ENCODE peak calls at places on chromosomes 7 and 10, in nine cellular contexts. R is fibroblast of mammary gland, F is NB4, I is cardiac muscle cell, T is WTC11, B is lower lobe of right lung, C is prostate gland, S is psoas muscle, M is cardiac fibroblast. N is an unnamed sample.

GRCh38 chr7:151503902-151504714 is 15.6 kb downstream of the RHEB start:
- DNase-seq in R (peak; percentile 95), F (peak; percentile 89), I (peak; percentile 93), T (no peak), B (no peak), C (peak; percentile 27), S (peak; percentile 32), M (peak; percentile 93), N (no peak)

GRCh38 chr10:59880976-59881510 is 25.3 kb downstream of the CCDC6 start:
- DNase-seq in R (no peak), F (no peak), I (no peak), T (no peak), B (no peak), C (no peak), S (no peak), M (no peak), N (no peak)

GRCh38 chr7:131052285-131052942 is 275.3 kb upstream of the MKLN1 start:
- DNase-seq in R (no peak), F (peak; percentile 45), I (no peak), T (no peak), B (no peak), C (no peak), S (no peak), M (no peak), N (no peak)

GRCh38 chr10:131804551-131805295 is 96.1 kb upstream of the PPP2R2D start:
- DNase-seq in R (no peak), F (no peak), I (no peak), T (no peak), B (no peak), C (no peak), S (no peak), M (no peak), N (no peak)

GRCh38 chr10:133357293-133358151 is at the start of gene FUOM:
- DNase-seq in R (peak; percentile 34), F (peak; percentile 93), I (peak; percentile 68), T (peak; percentile 82), B (peak; percentile 87), C (no peak), S (peak; percentile 68), M (no peak), N (peak; percentile 77)

GRCh38 chr7:108313086-108313485 is 143.2 kb downstream of the NRCAM start:
- DNase-seq in R (no peak), F (no peak), I (no peak), T (no peak), B (no peak), C (no peak), S (no peak), M (no peak), N (no peak)

GRCh38 chr10:119131512-119132240 is 27.8 kb downstream of the DENND10 start:
- DNase-seq in R (peak; percentile 45), F (peak; percentile 96), I (peak; percentile 76), T (no peak), B (no peak), C (no peak), S (no peak), M (peak; percentile 69), N (no peak)

GRCh38 chr10:25547391-25547790 is 372.6 kb downstream of the GPR158 start:
- DNase-seq in R (no peak), F (no peak), I (peak; percentile 75), T (no peak), B (no peak), C (no peak), S (no peak), M (peak; percentile 53), N (no peak)

GRCh38 chr7:118104812-118105441 is 79.0 kb upstream of the LSM8 start:
- DNase-seq in R (peak; percentile 45), F (peak; percentile 50), I (peak; percentile 14), T (no peak), B (no peak), C (no peak), S (no peak), M (peak; percentile 31), N (no peak)

GRCh38 chr10:14843327-14843988 is 5.4 kb downstream of the HSPA14 start:
- DNase-seq in R (no peak), F (no peak), I (no peak), T (no peak), B (no peak), C (no peak), S (no peak), M (no peak), N (no peak)

GRCh38 chr10:102802920-102803534 is 34.2 kb downstream of the CYP17A1 start:
- DNase-seq in R (peak; percentile 98), F (no peak), I (peak; percentile 89), T (peak; percentile 38), B (no peak), C (no peak), S (peak; percentile 49), M (peak; percentile 99), N (no peak)
- TF ChIP-seq CTCF in R (no peak), F (no peak), I (no peak), T (no peak), B (no peak), C (no peak), S (no peak), M (no peak), N (no peak)

DNA sequence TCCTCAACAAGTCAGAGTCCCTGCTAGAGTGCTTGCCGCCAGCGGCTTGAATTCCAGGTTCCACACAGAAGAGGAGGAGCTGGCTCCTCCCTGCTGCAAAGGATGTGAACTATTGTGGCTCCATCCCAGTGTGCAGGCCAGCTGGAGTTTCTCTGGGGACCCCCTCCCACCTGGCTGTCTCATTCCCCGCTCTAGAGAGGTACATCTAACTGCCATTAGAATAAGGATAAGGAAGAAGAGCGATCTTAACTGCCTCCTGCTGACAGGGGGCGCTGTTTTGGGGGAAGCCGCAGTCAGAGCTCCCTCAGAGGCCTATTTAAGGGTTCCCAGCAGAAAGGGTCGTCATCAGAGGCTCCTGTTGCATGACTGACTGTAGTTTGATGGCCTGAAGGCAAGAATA is 40.8 kb upstream of the HECW1 start:
- DNase-seq in R (peak; percentile 11), F (peak; percentile 48), I (peak; percentile 21), T (peak; percentile 88), B (no peak), C (no peak), S (no peak), M (peak; percentile 19), N (peak; percentile 49)
- TF ChIP-seq CTCF in R (peak; percentile 42), F (peak; percentile 73), I (peak; percentile 45), T (peak; percentile 85), B (peak; percentile 11), C (no peak), S (no peak), M (peak; percentile 45), N (peak; percentile 56)

GRCh38 chr7:77696057-77696642 is at the start of gene RSBN1L:
- DNase-seq in R (peak; percentile 96), F (peak; percentile 100), I (peak; percentile 98), T (peak; percentile 99), B (peak; percentile 98), C (peak; percentile 99), S (peak; percentile 98), M (peak; percentile 97), N (peak; percentile 98)
- TF ChIP-seq CTCF in R (no peak), F (no peak), I (peak; percentile 36), T (no peak), B (peak; percentile 46), C (peak; percentile 51), S (peak; percentile 50), M (peak; percentile 35), N (peak; percentile 16)

GRCh38 chr7:154289119-154289518 is 236.9 kb downstream of the DPP6 start:
- DNase-seq in R (no peak), F (no peak), I (no peak), T (no peak), B (no peak), C (no peak), S (no peak), M (no peak), N (no peak)

GRCh38 chr7:154287370-154287769 is 235.2 kb downstream of the DPP6 start:
- DNase-seq in R (no peak), F (no peak), I (no peak), T (no peak), B (no peak), C (no peak), S (no peak), M (no peak), N (no peak)
- TF ChIP-seq CTCF in R (no peak), F (no peak), I (no peak), T (no peak), B (no peak), C (no peak), S (no peak), M (no peak), N (no peak)

GRCh38 chr7:138164804-138165203 is 88.5 kb downstream of the AKR1D1 start:
- DNase-seq in R (no peak), F (no peak), I (no peak), T (no peak), B (no peak), C (no peak), S (no peak), M (no peak), N (no peak)

GRCh38 chr7:138169441-138169851 is 93.2 kb downstream of the AKR1D1 start:
- DNase-seq in R (no peak), F (no peak), I (no peak), T (peak; percentile 32), B (no peak), C (no peak), S (no peak), M (no peak), N (no peak)

GRCh38 chr7:138167869-138168296 is 91.6 kb downstream of the AKR1D1 start:
- DNase-seq in R (no peak), F (no peak), I (no peak), T (no peak), B (no peak), C (no peak), S (no peak), M (no peak), N (no peak)

GRCh38 chr7:138166681-138167080 is 90.4 kb downstream of the AKR1D1 start:
- DNase-seq in R (no peak), F (no peak), I (peak; percentile 27), T (no peak), B (no peak), C (no peak), S (no peak), M (no peak), N (no peak)

DNA sequence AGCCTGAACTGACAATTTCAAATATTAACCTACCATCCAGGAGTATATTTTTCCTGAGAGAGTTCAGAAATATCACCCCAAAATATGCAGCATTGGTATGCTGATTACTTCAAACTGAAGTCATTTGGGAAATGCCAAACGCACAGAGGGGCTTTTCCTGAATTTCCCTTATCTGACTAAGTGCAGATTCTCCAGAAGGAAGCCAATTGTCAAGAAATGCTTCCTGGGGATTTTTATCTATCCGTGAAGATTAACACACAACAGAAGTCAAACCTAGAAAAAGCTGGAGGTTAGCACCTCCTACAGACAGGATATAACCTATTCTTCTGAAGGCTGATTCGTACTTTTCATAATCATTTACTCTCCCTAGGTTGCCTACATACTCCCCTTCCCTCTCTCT is 91.0 kb downstream of the AKR1D1 start:
- DNase-seq in R (no peak), F (no peak), I (peak; percentile 27), T (no peak), B (no peak), C (no peak), S (no peak), M (no peak), N (no peak)
- TF ChIP-seq CTCF in R (no peak), F (no peak), I (no peak), T (no peak), B (no peak), C (no peak), S (no peak), M (no peak), N (no peak)

N was measured in nephron progenitor cell.